ENCODE peak calls at places on chromosomes 1 and 21, in four cellular contexts. A, T, X and L are unnamed samples.

GRCh38 chr1:22747021-22747734 is 36.5 kb downstream of the EPHB2 start:
- DNase-seq in X (no peak), T (no peak), A (no peak), L (no peak)

GRCh38 chr21:41834926-41835663 is 44.0 kb downstream of the PRDM15 start:
- DNase-seq in A (no peak), T (no peak), X (no peak), L (peak)

GRCh38 chr1:245301162-245301580 is 146.4 kb downstream of the KIF26B start:
- DNase-seq in X (no peak), T (no peak), A (no peak), L (no peak)

GRCh38 chr1:63920154-63921117 is 146.6 kb downstream of the ROR1 start:
- DNase-seq in T (no peak), X (no peak), A (no peak), L (no peak)

GRCh38 chr1:204410764-204411450 is 710 bp downstream of the PPP1R15B start:
- DNase-seq in X (peak), A (peak), T (peak), L (peak)

GRCh38 chr1:8718878-8719361 is 98.5 kb downstream of the RERE start:
- DNase-seq in T (no peak), A (no peak), X (no peak), L (no peak)

GRCh38 chr1:31800677-31800967 is 15.2 kb downstream of the SPOCD1 start:
- DNase-seq in T (no peak), X (no peak), A (peak), L (no peak)

GRCh38 chr1:223708001-223708359 is 4.4 kb upstream of the CAPN2 start:
- DNase-seq in X (no peak), T (no peak), A (no peak), L (no peak)

GRCh38 chr21:31931644-31932469 is 59.0 kb downstream of the HUNK start:
- DNase-seq in X (no peak), T (no peak), A (no peak), L (no peak)

GRCh38 chr1:248696261-248696660 is 6.3 kb downstream of the OR14I1 start:
- DNase-seq in X (no peak), A (no peak), T (no peak), L (no peak)

GRCh38 chr1:76657618-76658017 is 209.7 kb upstream of the ST6GALNAC5 start:
- DNase-seq in X (no peak), T (no peak), A (no peak), L (no peak)